ENCODE peak calls at places on chromosomes 5 and 9, in four cellular contexts. Q, V, N and G are unnamed samples.
A peak's percentile ranks its signal among the peaks of the same experiment; 100 is the strongest.

GRCh38 chr5:105924366-105924765 is 1746.4 kb downstream of the EFNA5 start:
- DNase-seq in Q (peak; percentile 81), V (no peak), N (no peak), G (no peak)

GRCh38 chr9:24897826-24898225 is 352.1 kb upstream of the IZUMO3 start:
- DNase-seq in Q (no peak), V (no peak), N (no peak), G (no peak)

GRCh38 chr5:351911-352225 is 30.4 kb downstream of the AHRR start:
- DNase-seq in Q (no peak), V (no peak), N (no peak), G (no peak)

GRCh38 chr9:108150736-108151135 is 661.2 kb upstream of the KLF4 start:
- DNase-seq in Q (peak; percentile 31), V (no peak), N (no peak), G (no peak)

GRCh38 chr9:131640438-131641181 is 95.3 kb downstream of the PRRT1B start:
- DNase-seq in Q (no peak), V (no peak), N (no peak), G (no peak)

GRCh38 chr5:107917983-107918382 is 247.2 kb upstream of the EFNA5 start:
- DNase-seq in Q (no peak), V (no peak), N (no peak), G (no peak)

GRCh38 chr5:154829589-154830218 is 20.7 kb downstream of the FAXDC2 start:
- DNase-seq in Q (peak; percentile 60), V (no peak), N (no peak), G (no peak)

GRCh38 chr5:33854733-33855151 is 37.0 kb downstream of the ADAMTS12 start:
- DNase-seq in Q (peak; percentile 82), V (no peak), N (no peak), G (no peak)

GRCh38 chr5:26691486-26691885 is 346.9 kb downstream of the CDH9 start:
- DNase-seq in Q (no peak), V (no peak), N (no peak), G (no peak)

GRCh38 chr5:94618029-94618492 is 343 bp downstream of the KIAA0825 start:
- DNase-seq in Q (peak; percentile 57), V (no peak), N (no peak), G (peak; percentile 58)

GRCh38 chr5:36655171-36655570 is 48.8 kb downstream of the SLC1A3 start:
- DNase-seq in Q (no peak), V (no peak), N (no peak), G (no peak)

DNA sequence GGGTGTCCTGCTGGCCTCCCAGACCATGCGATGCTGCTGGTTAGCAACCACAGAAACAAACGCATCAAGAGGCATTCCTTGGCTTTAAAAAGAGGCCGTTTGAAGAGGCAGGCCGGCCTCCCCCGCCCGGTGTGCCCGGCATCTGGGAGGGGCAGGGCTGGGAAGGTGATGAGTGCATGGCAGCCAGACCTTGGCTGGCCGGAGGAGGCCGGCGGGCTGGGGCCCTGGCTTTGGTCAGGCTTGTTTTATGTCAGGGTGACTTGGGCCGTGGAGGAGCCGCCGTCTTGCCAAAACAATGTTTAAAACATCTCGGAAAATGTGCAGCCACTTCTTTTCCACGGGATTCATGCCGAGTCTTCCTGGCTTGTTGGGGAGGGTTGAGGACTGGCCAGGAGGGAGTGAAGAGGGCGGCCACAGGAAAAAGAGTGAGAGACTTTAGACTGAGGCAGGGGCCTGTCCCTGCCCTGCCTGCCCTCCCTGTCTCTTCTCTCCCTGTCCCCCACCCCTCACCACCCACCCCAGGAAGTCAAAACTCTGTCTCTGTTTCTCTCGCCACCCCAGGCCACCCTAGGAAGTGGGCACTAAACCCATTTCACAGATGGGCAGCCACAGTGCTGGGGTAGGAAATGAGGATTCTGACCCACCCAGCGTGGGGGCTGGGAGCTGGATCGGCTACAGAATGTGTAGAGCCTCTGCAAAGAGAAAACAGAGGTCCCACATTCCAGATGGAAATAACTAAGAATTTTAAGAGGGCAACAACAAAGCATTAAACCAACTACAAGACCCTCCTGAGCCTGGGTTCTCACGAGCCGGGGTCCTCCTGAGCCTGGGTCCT is 143.0 kb downstream of the RXRA start:
- DNase-seq in Q (no peak), V (no peak), N (no peak), G (no peak)
- TF ChIP-seq CHD1 in Q (no peak), V (no peak), N (no peak), G (no peak)

GRCh38 chr9:78167356-78167755 is 68.5 kb upstream of the CEP78 start:
- DNase-seq in Q (no peak), V (no peak), N (no peak), G (no peak)
- TF ChIP-seq CHD1 in Q (no peak), V (no peak), N (no peak), G (no peak)

GRCh38 chr5:146428658-146429057 is 18.5 kb upstream of the TCERG1 start:
- DNase-seq in Q (no peak), V (no peak), N (no peak), G (no peak)
- TF ChIP-seq CHD1 in Q (no peak), V (no peak), N (no peak), G (no peak)

GRCh38 chr5:138553437-138554095 is 10.5 kb upstream of the ETF1 start:
- DNase-seq in Q (no peak), V (no peak), N (no peak), G (no peak)
- TF ChIP-seq CHD1 in Q (no peak), V (no peak), N (no peak), G (no peak)

GRCh38 chr5:172429201-172429940 is 25.0 kb downstream of the SH3PXD2B start:
- DNase-seq in Q (peak; percentile 82), V (no peak), N (no peak), G (no peak)
- TF ChIP-seq CHD1 in Q (no peak), V (no peak), N (no peak), G (no peak)

GRCh38 chr5:140221697-140222223 is 46.8 kb downstream of the CYSTM1 start:
- DNase-seq in Q (peak; percentile 93), V (no peak), N (no peak), G (no peak)
- TF ChIP-seq CHD1 in Q (no peak), V (no peak), N (no peak), G (no peak)

GRCh38 chr9:38423939-38424843 is at the start of gene IGFBPL1:
- DNase-seq in Q (no peak), V (peak; percentile 72), N (no peak), G (peak; percentile 36)
- TF ChIP-seq CHD1 in Q (no peak), V (no peak), N (no peak), G (no peak)

GRCh38 chr9:124259273-124260078 is 1.7 kb downstream of the NEK6 start:
- DNase-seq in Q (peak; percentile 91), V (no peak), N (no peak), G (no peak)

GRCh38 chr9:124258765-124259272 is 1.1 kb downstream of the NEK6 start:
- DNase-seq in Q (no peak), V (peak; percentile 64), N (no peak), G (no peak)

GRCh38 chr9:124257070-124257864 is 482 bp upstream of the NEK6 start:
- DNase-seq in Q (no peak), V (peak; percentile 66), N (no peak), G (no peak)

GRCh38 chr9:124256517-124257069 is 1.2 kb upstream of the NEK6 start:
- DNase-seq in Q (peak; percentile 86), V (no peak), N (no peak), G (no peak)

DNA sequence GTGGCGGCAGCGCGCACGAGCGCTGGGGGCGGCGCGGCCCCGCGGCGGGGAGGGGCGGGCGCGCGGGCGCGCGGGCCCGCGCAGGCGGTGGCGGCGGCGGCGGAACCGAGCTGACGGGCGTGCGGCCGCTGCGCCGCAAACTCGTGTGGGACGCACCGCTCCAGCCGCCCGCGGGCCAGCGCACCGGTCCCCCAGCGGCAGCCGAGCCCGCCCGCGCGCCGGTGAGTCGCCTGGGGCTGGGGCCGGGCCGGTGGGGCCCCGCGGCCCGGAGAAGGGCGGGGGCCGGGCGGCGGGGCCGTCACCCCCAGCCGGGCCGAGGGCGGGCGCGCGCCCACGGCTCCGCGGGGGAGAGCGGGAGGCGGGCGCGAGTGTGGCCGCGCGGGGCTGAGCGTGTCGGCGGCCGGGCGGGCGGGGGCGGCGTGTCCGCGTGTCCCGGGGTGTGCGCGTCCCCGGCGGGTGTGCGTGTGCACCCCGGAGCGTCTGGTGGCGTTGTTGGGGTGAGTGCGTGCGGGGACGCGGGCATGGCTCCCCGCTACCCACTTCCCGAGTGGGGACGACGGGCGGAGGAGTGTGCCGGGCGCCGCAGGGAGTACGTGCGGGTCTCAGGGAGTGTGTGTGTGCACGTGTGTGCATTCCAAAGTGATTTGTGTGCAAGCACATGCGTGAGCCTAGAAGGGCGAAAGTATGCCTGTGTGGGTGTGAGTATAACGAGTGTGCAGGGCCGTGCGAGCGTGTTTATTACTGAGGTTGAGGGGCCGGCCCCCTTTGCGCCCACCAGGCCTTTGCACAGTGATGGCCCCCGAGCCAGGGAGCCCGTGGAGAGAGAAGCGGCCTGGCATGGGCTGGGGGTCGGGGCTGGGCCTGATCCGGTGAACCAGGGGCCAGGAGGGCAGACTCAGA is at the start of gene NEK6:
- DNase-seq in Q (peak; percentile 84), V (no peak), N (no peak), G (peak; percentile 89)
- TF ChIP-seq CHD1 in Q (peak; percentile 75), V (no peak), N (no peak), G (no peak)

DNA sequence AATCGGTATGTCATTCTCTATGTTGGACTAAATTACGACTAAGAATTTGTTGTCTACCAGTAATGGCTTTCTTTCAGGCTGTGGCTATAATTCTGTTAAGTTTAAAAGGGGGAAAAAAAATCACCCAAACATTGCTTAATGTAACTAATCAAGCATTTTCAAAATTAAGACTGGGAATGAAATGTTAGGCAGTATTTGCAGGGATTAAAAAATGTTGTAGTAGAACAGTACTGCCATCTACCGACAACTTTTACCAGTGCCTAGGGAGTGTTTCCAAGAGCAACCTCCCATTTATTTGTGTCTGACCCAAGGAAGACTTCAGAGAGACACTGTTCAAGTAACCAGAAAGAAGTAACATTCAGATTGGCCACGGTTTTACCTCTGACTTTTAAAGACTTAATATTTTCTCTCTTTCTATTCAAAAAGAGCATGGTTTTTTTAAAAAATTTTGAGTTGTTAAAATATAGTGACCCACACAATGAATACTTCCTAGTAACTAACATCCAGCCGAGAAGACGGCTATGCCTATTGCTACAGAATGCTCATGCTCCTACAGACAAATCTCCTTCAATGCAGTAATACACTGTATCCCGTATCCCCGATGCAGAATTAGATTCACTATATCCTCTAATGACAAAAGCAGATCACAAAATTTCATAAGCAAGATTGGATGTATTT is 92.4 kb downstream of the ARL15 start:
- DNase-seq in Q (peak; percentile 82), V (no peak), N (no peak), G (peak; percentile 25)
- TF ChIP-seq CHD1 in Q (no peak), V (no peak), N (no peak), G (no peak)

GRCh38 chr5:141389153-141390042 is 1.9 kb downstream of the PCDHGB4 start:
- DNase-seq in Q (no peak), V (no peak), N (no peak), G (no peak)
- TF ChIP-seq CHD1 in Q (no peak), V (no peak), N (no peak), G (no peak)